ENCODE peak calls at places on chromosomes 3 and 15, in six cellular contexts. L is AG09309; E is ovary; V is activated CD8-positive, alpha-beta memory T cell treated with anti-CD3 and anti-CD28 coated beads for 1 hour; R is activated gamma-delta T cell treated with anti-CD3 and anti-CD28 coated beads, Interleukin-2, amount 50 U/mL, for 16 hours; B is body of pancreas. Z is an unnamed sample.

GRCh38 chr3:152121292-152121654 is 147.5 kb upstream of the MBNL1 start:
- DNase-seq in L (peak; percentile 91), E (no peak), V (no peak), R (no peak), B (no peak), Z (no peak)

GRCh38 chr3:159857840-159858239 is 130.8 kb upstream of the IL12A start:
- DNase-seq in L (no peak), E (no peak), V (no peak), R (no peak), B (no peak), Z (no peak)

GRCh38 chr3:172210355-172210754 is 171.0 kb downstream of the FNDC3B start:
- DNase-seq in L (no peak), E (no peak), V (no peak), R (no peak), B (no peak), Z (no peak)

GRCh38 chr3:115862099-115862498 is 238.8 kb downstream of the GAP43 start:
- DNase-seq in L (no peak), E (no peak), V (no peak), R (no peak), B (no peak), Z (no peak)

GRCh38 chr3:150106752-150107428 is 136.2 kb upstream of the PFN2 start:
- DNase-seq in L (peak; percentile 92), E (no peak), V (no peak), R (no peak), B (no peak), Z (peak; percentile 15)

GRCh38 chr15:39296955-39297354 is 283.9 kb upstream of the THBS1 start:
- DNase-seq in L (no peak), E (no peak), V (no peak), R (no peak), B (no peak), Z (no peak)

GRCh38 chr3:57464801-57465200 is 79.3 kb downstream of the DNAH12 start:
- DNase-seq in L (no peak), E (no peak), V (no peak), R (no peak), B (no peak), Z (no peak)

GRCh38 chr3:174270841-174271240 is 588.3 kb upstream of the NAALADL2 start:
- DNase-seq in L (peak; percentile 57), E (no peak), V (no peak), R (no peak), B (no peak), Z (no peak)

GRCh38 chr3:47824541-47825473 is 21.9 kb downstream of the DHX30 start:
- DNase-seq in L (peak; percentile 33), E (peak; percentile 76), V (peak; percentile 18), R (peak; percentile 64), B (peak; percentile 78), Z (peak; percentile 98)

GRCh38 chr3:67018789-67019525 is 20.9 kb downstream of the KBTBD8 start:
- DNase-seq in L (no peak), E (no peak), V (no peak), R (no peak), B (no peak), Z (no peak)

GRCh38 chr15:53359038-53359437 is 400.4 kb downstream of the WDR72 start:
- DNase-seq in L (no peak), E (no peak), V (no peak), R (no peak), B (no peak), Z (no peak)

GRCh38 chr3:14810795-14811661 is 7.7 kb upstream of the FGD5 start:
- DNase-seq in L (no peak), E (peak; percentile 47), V (no peak), R (no peak), B (no peak), Z (no peak)

GRCh38 chr3:29515451-29515850 is 234.6 kb downstream of the RBMS3 start:
- DNase-seq in L (no peak), E (no peak), V (no peak), R (no peak), B (no peak), Z (no peak)

GRCh38 chr3:100072328-100073048 is 41.8 kb downstream of the FILIP1L start:
- DNase-seq in L (no peak), E (no peak), V (no peak), R (no peak), B (no peak), Z (no peak)

GRCh38 chr3:171134170-171134569 is 107.7 kb upstream of the SLC2A2 start:
- DNase-seq in L (no peak), E (no peak), V (no peak), R (no peak), B (no peak), Z (no peak)

GRCh38 chr3:106943071-106943470 is 434.2 kb upstream of the CCDC54 start:
- DNase-seq in L (no peak), E (no peak), V (no peak), R (no peak), B (no peak), Z (no peak)

GRCh38 chr3:13073042-13073906 is at the start of gene IQSEC1:
- DNase-seq in L (no peak), E (peak; percentile 35), V (peak; percentile 22), R (peak; percentile 52), B (no peak), Z (peak; percentile 94)

GRCh38 chr15:42253300-42253699 is 19.7 kb upstream of the GANC start:
- DNase-seq in L (no peak), E (no peak), V (no peak), R (no peak), B (no peak), Z (no peak)

GRCh38 chr3:27910456-27910855 is 188.3 kb upstream of the EOMES start:
- DNase-seq in L (no peak), E (no peak), V (no peak), R (no peak), B (no peak), Z (no peak)

GRCh38 chr3:111924283-111924682 is 54.5 kb upstream of the ABHD10 start:
- DNase-seq in L (no peak), E (peak; percentile 25), V (no peak), R (no peak), B (peak; percentile 85), Z (no peak)

GRCh38 chr15:61050844-61051569 is 178.1 kb downstream of the RORA start:
- DNase-seq in L (no peak), E (no peak), V (no peak), R (no peak), B (no peak), Z (no peak)

GRCh38 chr3:143726727-143727126 is 121.5 kb downstream of the SLC9A9 start:
- DNase-seq in L (peak; percentile 4), E (no peak), V (no peak), R (no peak), B (no peak), Z (no peak)

GRCh38 chr3:81723732-81724313 is 37.6 kb downstream of the GBE1 start:
- DNase-seq in L (no peak), E (no peak), V (no peak), R (no peak), B (no peak), Z (no peak)

GRCh38 chr3:69791111-69791510 is 51.8 kb downstream of the MITF start:
- DNase-seq in L (peak; percentile 83), E (peak; percentile 86), V (no peak), R (no peak), B (peak; percentile 17), Z (no peak)

GRCh38 chr3:175356899-175357324 is 497.8 kb downstream of the NAALADL2 start:
- DNase-seq in L (peak; percentile 23), E (no peak), V (no peak), R (no peak), B (no peak), Z (no peak)

GRCh38 chr15:90425726-90426346 is 37.8 kb downstream of the IQGAP1 start:
- DNase-seq in L (no peak), E (no peak), V (no peak), R (no peak), B (no peak), Z (no peak)

GRCh38 chr3:113783463-113783862 is 36.6 kb downstream of the ATP6V1A start:
- DNase-seq in L (peak; percentile 97), E (no peak), V (no peak), R (no peak), B (no peak), Z (no peak)

GRCh38 chr3:122912772-122913538 is 114.6 kb downstream of the SEMA5B start:
- DNase-seq in L (no peak), E (no peak), V (no peak), R (no peak), B (no peak), Z (peak; percentile 24)

GRCh38 chr3:189773056-189773455 is 141.9 kb downstream of the TP63 start:
- DNase-seq in L (peak; percentile 92), E (no peak), V (no peak), R (no peak), B (no peak), Z (no peak)

GRCh38 chr3:13213911-13214846 is 140.9 kb upstream of the IQSEC1 start:
- DNase-seq in L (no peak), E (no peak), V (no peak), R (no peak), B (no peak), Z (no peak)

GRCh38 chr3:181007262-181007661 is 17.7 kb upstream of the DNAJC19 start:
- DNase-seq in L (no peak), E (no peak), V (no peak), R (no peak), B (no peak), Z (no peak)

GRCh38 chr15:80154336-80154735 is 1.5 kb downstream of the FAH start:
- DNase-seq in L (no peak), E (no peak), V (no peak), R (no peak), B (no peak), Z (no peak)

GRCh38 chr3:140342668-140343067 is 335.2 kb upstream of the TRIM42 start:
- DNase-seq in L (no peak), E (no peak), V (no peak), R (no peak), B (no peak), Z (no peak)

GRCh38 chr3:106299300-106300098 is 430.7 kb upstream of the CBLB start:
- DNase-seq in L (peak; percentile 7), E (no peak), V (no peak), R (no peak), B (no peak), Z (no peak)

GRCh38 chr3:101928890-101929289 is 79.6 kb downstream of the NFKBIZ start:
- DNase-seq in L (no peak), E (no peak), V (no peak), R (no peak), B (no peak), Z (no peak)

GRCh38 chr3:141875374-141875892 is 1.0 kb upstream of the ATP1B3 start:
- DNase-seq in L (no peak), E (peak; percentile 86), V (peak; percentile 55), R (peak; percentile 70), B (peak; percentile 85), Z (peak; percentile 88)